ENCODE peak calls at places on chromosomes 13 and 19, in eight cellular contexts. T, I, X, U, G, Y, H and V are unnamed samples.

GRCh38 chr13:90246005-90246404 is 1101.5 kb upstream of the MIR17HG start:
- DNase-seq in I (no peak), X (no peak), Y (no peak), G (no peak), U (no peak), H (no peak), T (no peak), V (no peak)

GRCh38 chr13:27147530-27148170 is 24.0 kb downstream of the USP12 start:
- DNase-seq in X (no peak), T (no peak), G (no peak), U (no peak), Y (no peak), H (peak; percentile 49), I (no peak), V (no peak)

GRCh38 chr13:70128098-70128497 is 19.8 kb upstream of the KLHL1 start:
- DNase-seq in I (no peak), H (no peak), Y (no peak), T (no peak), G (no peak), X (no peak), U (no peak), V (no peak)

GRCh38 chr13:72122661-72123060 is 255.7 kb upstream of the DACH1 start:
- DNase-seq in H (no peak), X (no peak), I (no peak), U (no peak), G (no peak), Y (no peak), T (no peak), V (no peak)

GRCh38 chr13:35548790-35549189 is 72.3 kb upstream of the MAB21L1 start:
- DNase-seq in Y (no peak), H (no peak), G (no peak), I (no peak), U (no peak), T (no peak), X (no peak), V (no peak)

GRCh38 chr19:3324405-3324856 is 42.0 kb upstream of the NFIC start:
- DNase-seq in G (peak; percentile 75), Y (peak; percentile 78), H (no peak), U (no peak), T (peak; percentile 94), X (peak; percentile 80), I (no peak), V (no peak)

GRCh38 chr13:107348931-107349330 is 781.0 kb upstream of the ARGLU1 start:
- DNase-seq in U (no peak), I (no peak), Y (no peak), T (no peak), X (no peak), G (no peak), H (peak; percentile 23), V (no peak)

GRCh38 chr13:41352935-41353801 is 42.1 kb downstream of the NAA16 start:
- DNase-seq in I (no peak), X (no peak), H (peak; percentile 33), U (peak; percentile 44), Y (no peak), G (no peak), T (no peak), V (no peak)

GRCh38 chr13:113099142-113099541 is 6.4 kb upstream of the F7 start:
- DNase-seq in H (no peak), Y (no peak), T (no peak), X (no peak), U (no peak), I (no peak), G (no peak), V (no peak)

GRCh38 chr19:39438270-39438934 is 2.7 kb upstream of the RPS16 start:
- DNase-seq in I (no peak), Y (no peak), X (no peak), H (peak; percentile 41), G (no peak), T (no peak), U (no peak), V (no peak)

GRCh38 chr13:36421447-36421846 is 10.8 kb upstream of the CCNA1 start:
- DNase-seq in U (no peak), G (no peak), I (no peak), H (peak; percentile 60), T (no peak), X (no peak), Y (no peak), V (no peak)

GRCh38 chr13:27425151-27425917 is 915 bp downstream of the GTF3A start:
- DNase-seq in X (no peak), U (no peak), H (peak; percentile 29), G (no peak), Y (no peak), T (peak; percentile 47), I (no peak), V (no peak)

GRCh38 chr13:111204438-111205177 is 89.5 kb downstream of the ARHGEF7 start:
- DNase-seq in I (no peak), G (peak; percentile 40), U (no peak), T (peak; percentile 54), H (peak; percentile 70), Y (no peak), X (peak; percentile 75), V (peak; percentile 51)

GRCh38 chr19:56309511-56310185 is 5.0 kb downstream of the ZSCAN5A start:
- DNase-seq in X (peak; percentile 65), Y (peak; percentile 51), G (peak; percentile 54), U (no peak), H (peak; percentile 8), I (peak; percentile 62), T (peak; percentile 97), V (no peak)

GRCh38 chr13:24642236-24642635 is 38.0 kb upstream of the ATP12A start:
- DNase-seq in I (no peak), X (no peak), H (no peak), G (no peak), T (no peak), U (no peak), Y (no peak), V (no peak)

GRCh38 chr13:50119593-50119992 is 104.3 kb downstream of the KCNRG start:
- DNase-seq in U (no peak), I (no peak), G (no peak), T (no peak), H (no peak), Y (no peak), X (no peak), V (no peak)

GRCh38 chr19:49911381-49912145 is 14.9 kb upstream of the IL4I1 start:
- DNase-seq in U (no peak), I (no peak), X (no peak), H (no peak), G (no peak), T (no peak), Y (no peak), V (no peak)

GRCh38 chr13:31248361-31248760 is 48.6 kb downstream of the B3GLCT start:
- DNase-seq in I (no peak), T (no peak), U (no peak), G (no peak), Y (no peak), H (no peak), X (no peak), V (no peak)

GRCh38 chr13:24038846-24039330 is 121.6 kb upstream of the SPATA13 start:
- DNase-seq in T (no peak), G (no peak), H (peak; percentile 86), X (no peak), U (peak; percentile 50), I (no peak), Y (peak; percentile 16), V (no peak)

DNA sequence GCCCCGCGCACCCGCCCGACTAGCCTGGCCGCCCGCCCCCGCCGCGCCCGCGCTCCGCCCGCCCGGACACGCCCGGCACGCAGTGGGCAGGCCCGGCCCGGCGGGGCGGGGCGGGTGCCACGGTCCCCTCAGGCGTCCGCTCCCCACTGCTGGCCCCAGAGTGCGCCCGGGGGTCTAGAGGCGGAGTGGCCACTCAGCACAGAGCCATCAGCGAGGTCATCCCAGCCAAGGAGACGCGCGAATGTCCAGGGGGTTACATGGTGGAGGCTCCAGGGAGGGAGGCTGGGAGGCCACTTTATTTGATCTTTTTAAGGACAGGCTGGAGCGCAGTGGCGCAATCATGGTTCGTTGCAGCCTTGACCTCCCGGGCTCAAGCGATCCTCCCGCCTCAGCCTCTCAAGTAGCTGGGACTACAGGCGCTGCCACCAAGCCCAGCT is 236 bp upstream of the TINCR start:
- DNase-seq in Y (peak; percentile 49), T (no peak), I (no peak), U (no peak), X (no peak), H (no peak), G (no peak), V (no peak)
- H3K4me3 ChIP-seq in Y (peak overlapping the region; percentile 41), T (peak overlapping the region; percentile 59), I (no peak overlapping the region), U (no peak overlapping the region), X (no peak overlapping the region), H (no peak overlapping the region), G (no peak overlapping the region), V (no peak overlapping the region)

DNA sequence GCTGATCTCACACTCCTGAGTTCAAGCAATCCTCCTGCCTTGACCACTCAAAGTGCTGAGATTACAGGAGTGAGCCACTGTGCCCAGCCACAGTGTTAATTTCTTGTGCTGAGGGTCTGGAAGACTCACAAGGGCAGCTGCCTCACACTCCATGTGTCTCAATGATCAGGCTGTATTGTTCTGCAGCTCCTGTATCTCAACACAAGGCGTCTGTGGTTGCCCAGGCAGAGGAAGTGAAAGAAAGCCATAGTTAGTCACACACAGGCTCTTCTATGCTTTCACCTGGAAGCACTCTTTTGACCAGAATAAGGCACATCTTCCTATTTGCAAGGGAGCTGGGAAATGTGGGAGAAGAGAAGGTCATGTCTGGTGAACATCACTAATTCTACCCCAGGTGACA is 107.3 kb upstream of the ZNF507 start:
- DNase-seq in H (no peak), I (no peak), X (no peak), G (no peak), U (no peak), T (no peak), Y (no peak), V (no peak)
- TF ChIP-seq CTCF in H (no peak), I (no peak), X (no peak), G (no peak), U (no peak), T (no peak), Y (no peak), V (no peak)

GRCh38 chr19:18776736-18777135 is 14.4 kb downstream of the COMP start:
- DNase-seq in T (no peak), Y (no peak), G (no peak), H (peak; percentile 21), X (peak; percentile 47), I (no peak), U (no peak), V (no peak)

GRCh38 chr19:18775586-18776287 is 15.4 kb downstream of the COMP start:
- DNase-seq in U (no peak), Y (no peak), G (no peak), T (no peak), H (peak; percentile 59), X (no peak), I (no peak), V (no peak)

GRCh38 chr19:18774782-18775444 is 16.2 kb downstream of the COMP start:
- DNase-seq in X (no peak), I (no peak), H (no peak), T (no peak), G (no peak), Y (no peak), U (no peak), V (no peak)

GRCh38 chr19:18777156-18777724 is 13.9 kb downstream of the COMP start:
- DNase-seq in Y (no peak), X (peak; percentile 48), T (no peak), H (no peak), G (no peak), I (no peak), U (no peak), V (no peak)

GRCh38 chr19:18776288-18776594 is 14.9 kb downstream of the COMP start:
- DNase-seq in G (no peak), U (no peak), Y (no peak), T (no peak), I (no peak), X (no peak), H (peak; percentile 68), V (no peak)
- H3K4me3 ChIP-seq in G (no peak overlapping the region), U (no peak overlapping the region), Y (no peak overlapping the region), T (no peak overlapping the region), I (no peak overlapping the region), X (no peak overlapping the region), H (no peak overlapping the region), V (no peak overlapping the region)

GRCh38 chr13:38045278-38046048 is 175.9 kb upstream of the TRPC4 start:
- DNase-seq in G (no peak), X (no peak), Y (no peak), H (peak; percentile 27), T (no peak), I (no peak), U (peak; percentile 4), V (no peak)
- TF ChIP-seq CTCF in G (peak; percentile 19), X (no peak), Y (no peak), H (peak; percentile 22), T (peak; percentile 41), I (no peak), U (peak; percentile 66), V (no peak)